ENCODE peak calls at places on chromosomes 11 and 22, in seven cellular contexts. F, S, U, O, I, R and G are unnamed samples. For H3K4me1, the result is how much of the 10 kb centered on the place peaks cover.

GRCh38 chr11:122333476-122333875 is 217.5 kb upstream of the BLID start:
- DNase-seq in R (no peak), I (no peak), F (no peak), S (no peak), U (no peak), O (no peak), G (no peak)

GRCh38 chr22:45344339-45344738 is 34.6 kb downstream of the FAM118A start:
- DNase-seq in R (no peak), S (no peak), O (peak), I (no peak), F (no peak), U (no peak), G (no peak)

GRCh38 chr11:88484873-88485621 is 147.5 kb upstream of the CTSC start:
- DNase-seq in I (no peak), O (peak), S (no peak), F (peak), R (peak), U (no peak), G (peak)

GRCh38 chr11:78791254-78791653 is 216.6 kb upstream of the NARS2 start:
- DNase-seq in S (no peak), F (no peak), U (no peak), O (no peak), R (no peak), I (no peak), G (no peak)

GRCh38 chr11:76456571-76456970 is 11.8 kb downstream of the EMSY start:
- DNase-seq in O (peak), R (no peak), U (no peak), S (no peak), F (no peak), I (no peak), G (no peak)

GRCh38 chr22:35045451-35045850 is 20.5 kb upstream of the ISX start:
- DNase-seq in F (no peak), O (no peak), U (no peak), S (no peak), R (no peak), I (no peak), G (no peak)

GRCh38 chr11:23112987-23113886 is 253.0 kb upstream of the CCDC179 start:
- DNase-seq in S (no peak), R (peak), I (no peak), F (peak), O (peak), U (no peak), G (peak)

GRCh38 chr11:39777035-39777434 is 1682.4 kb downstream of the LRRC4C start:
- DNase-seq in I (no peak), F (no peak), U (no peak), R (no peak), S (no peak), O (no peak), G (no peak)

GRCh38 chr22:16960220-16960883 is 47.7 kb downstream of the GAB4 start:
- DNase-seq in O (no peak), I (no peak), U (no peak), F (no peak), R (no peak), S (no peak), G (no peak)

GRCh38 chr11:128610765-128611617 is 23.6 kb upstream of the ETS1 start:
- DNase-seq in O (no peak), R (peak), I (no peak), F (no peak), S (no peak), U (no peak), G (no peak)

GRCh38 chr11:118646393-118646792 is 33.1 kb downstream of the TREH start:
- DNase-seq in U (no peak), R (no peak), F (no peak), I (no peak), O (no peak), S (no peak), G (no peak)

GRCh38 chr22:38735126-38735464 is 20.7 kb downstream of the SUN2 start:
- DNase-seq in R (no peak), O (no peak), U (no peak), S (no peak), I (no peak), F (no peak), G (no peak)

GRCh38 chr11:100866453-100866852 is 179.4 kb downstream of the ARHGAP42 start:
- DNase-seq in I (no peak), F (no peak), R (no peak), U (no peak), O (no peak), S (no peak), G (no peak)

GRCh38 chr11:11757871-11758270 is 83.9 kb upstream of the USP47 start:
- DNase-seq in O (peak), F (no peak), S (no peak), U (no peak), R (no peak), I (no peak), G (no peak)

GRCh38 chr22:47128216-47129215 is 366.1 kb downstream of the TBC1D22A start:
- DNase-seq in I (no peak), U (no peak), F (no peak), S (no peak), R (no peak), O (no peak), G (no peak)

GRCh38 chr11:59865031-59865430 is 1.3 kb downstream of the TCN1 start:
- DNase-seq in F (peak), I (no peak), S (no peak), R (no peak), O (no peak), U (no peak), G (no peak)

GRCh38 chr11:35798423-35798822 is 135.8 kb downstream of the TRIM44 start:
- DNase-seq in O (no peak), F (no peak), S (no peak), U (no peak), R (no peak), I (no peak), G (no peak)

GRCh38 chr22:49991167-49991566 is 21.4 kb downstream of the IL17REL start:
- DNase-seq in F (no peak), I (no peak), U (no peak), R (no peak), S (no peak), O (no peak), G (no peak)
- H3K4me1 ChIP-seq in F (under half), I (under half), U (under half), R (under half), S (under half), O (under half), G (under half)

DNA sequence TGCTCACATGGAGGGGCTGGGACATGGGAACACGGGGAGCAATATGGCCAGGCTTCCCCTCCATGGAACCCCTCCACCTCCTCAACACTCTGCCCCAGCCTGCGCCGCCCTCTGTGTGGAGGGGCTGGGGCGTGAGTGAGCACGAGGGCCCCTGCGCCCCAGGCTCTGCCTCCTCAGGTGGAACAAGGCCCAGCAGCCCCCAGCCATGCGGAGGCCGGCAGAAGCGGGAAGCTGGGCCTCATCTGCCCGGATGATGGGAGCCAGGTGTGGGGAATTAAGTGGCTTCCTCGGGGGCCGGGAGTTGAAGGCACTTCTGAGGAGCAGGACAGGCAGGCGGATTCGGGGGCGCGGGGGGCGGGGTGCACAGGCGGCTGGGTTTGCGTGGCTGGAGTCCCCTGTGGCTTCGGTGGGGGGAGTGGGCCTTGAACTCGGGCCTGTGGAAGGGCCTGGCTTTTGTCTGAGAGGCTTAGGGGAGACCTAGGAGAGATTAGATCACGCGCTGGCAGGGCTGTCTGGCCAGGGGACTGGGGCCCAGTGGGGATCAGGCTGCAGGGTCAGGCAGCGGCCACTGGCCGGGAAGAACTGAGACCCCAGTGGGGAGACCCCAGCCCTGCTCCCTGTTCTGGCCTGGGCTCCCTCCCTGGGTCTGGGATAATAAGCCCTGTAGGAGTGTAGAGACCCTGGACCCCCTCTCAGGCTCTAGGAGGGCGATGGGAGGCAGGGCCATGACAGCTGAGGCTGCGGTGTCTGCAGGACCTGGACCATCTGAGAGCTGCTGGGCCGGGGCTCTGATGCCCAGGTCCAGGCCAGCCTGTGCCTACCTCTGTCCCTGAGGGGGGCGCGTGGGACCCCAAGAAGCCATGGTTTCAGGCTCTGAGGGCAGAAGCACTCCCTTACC is 13.3 kb downstream of the PRR33 start:
- DNase-seq in U (peak), S (no peak), R (no peak), I (no peak), O (no peak), F (peak), G (no peak)
- H3K4me1 ChIP-seq in U (under half), S (under half), R (under half), I (under half), O (under half), F (under half), G (under half)

GRCh38 chr22:30250039-30250565 is 3.5 kb upstream of the LIF start:
- DNase-seq in I (no peak), F (no peak), O (no peak), R (no peak), S (no peak), U (no peak), G (no peak)
- H3K4me1 ChIP-seq in I (under half), F (under half), O (under half), R (under half), S (under half), U (under half), G (under half)

GRCh38 chr22:42271191-42271813 is 849 bp upstream of the TCF20 start:
- DNase-seq in S (no peak), F (no peak), O (no peak), R (no peak), I (no peak), U (no peak), G (no peak)

GRCh38 chr22:42270178-42270511 is 308 bp downstream of the TCF20 start:
- DNase-seq in U (no peak), R (no peak), O (no peak), F (peak), S (no peak), I (no peak), G (peak)

GRCh38 chr22:42272431-42273004 is 2.1 kb upstream of the TCF20 start:
- DNase-seq in U (no peak), F (no peak), O (no peak), I (no peak), R (no peak), S (no peak), G (peak)

GRCh38 chr22:42270512-42271190 is at the start of gene TCF20:
- DNase-seq in F (peak), I (peak), R (peak), S (peak), O (peak), U (peak), G (peak)

DNA sequence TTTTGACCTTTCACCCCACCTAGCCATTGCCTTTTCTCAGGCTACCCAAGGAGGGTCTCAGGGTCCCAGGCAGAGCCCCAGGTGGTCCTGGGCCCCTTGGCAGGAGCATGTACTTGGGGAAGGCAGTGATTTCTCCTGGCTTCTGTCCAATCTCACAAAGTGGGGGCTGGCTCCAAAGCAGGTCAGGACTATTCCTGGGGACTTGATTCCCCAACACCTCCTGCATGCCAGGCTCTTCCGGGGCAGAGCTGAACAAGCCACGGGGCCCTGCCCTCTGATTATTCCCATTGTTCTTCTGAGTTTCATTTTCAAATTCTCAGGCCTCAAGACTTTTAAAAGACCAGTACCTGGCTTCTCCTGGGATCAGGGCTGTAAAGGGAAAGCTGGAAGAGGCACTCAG is 1.5 kb upstream of the TCF20 start:
- DNase-seq in U (no peak), S (no peak), I (no peak), O (no peak), R (no peak), F (no peak), G (peak)
- H3K4me1 ChIP-seq in U (under half), S (under half), I (under half), O (under half), R (under half), F (under half), G (under half)

GRCh38 chr11:46901156-46901555 is 17.2 kb downstream of the LRP4 start:
- DNase-seq in I (no peak), F (no peak), R (no peak), O (no peak), S (no peak), U (no peak), G (no peak)
- H3K4me1 ChIP-seq in I (under half), F (under half), R (under half), O (under half), S (under half), U (under half), G (under half)

GRCh38 chr22:19639610-19640135 is 74.6 kb upstream of the SEPTIN5 start:
- DNase-seq in U (no peak), I (no peak), R (no peak), O (no peak), S (no peak), F (no peak), G (no peak)

GRCh38 chr22:19643448-19644313 is 70.6 kb upstream of the SEPTIN5 start:
- DNase-seq in F (no peak), U (no peak), R (no peak), O (no peak), S (no peak), I (no peak), G (no peak)

GRCh38 chr22:19641983-19642451 is 72.3 kb upstream of the SEPTIN5 start:
- DNase-seq in F (no peak), U (no peak), R (no peak), O (no peak), S (no peak), I (no peak), G (no peak)

GRCh38 chr22:19640306-19640705 is 74.0 kb upstream of the SEPTIN5 start:
- DNase-seq in U (no peak), R (no peak), F (no peak), I (no peak), S (no peak), O (no peak), G (no peak)

DNA sequence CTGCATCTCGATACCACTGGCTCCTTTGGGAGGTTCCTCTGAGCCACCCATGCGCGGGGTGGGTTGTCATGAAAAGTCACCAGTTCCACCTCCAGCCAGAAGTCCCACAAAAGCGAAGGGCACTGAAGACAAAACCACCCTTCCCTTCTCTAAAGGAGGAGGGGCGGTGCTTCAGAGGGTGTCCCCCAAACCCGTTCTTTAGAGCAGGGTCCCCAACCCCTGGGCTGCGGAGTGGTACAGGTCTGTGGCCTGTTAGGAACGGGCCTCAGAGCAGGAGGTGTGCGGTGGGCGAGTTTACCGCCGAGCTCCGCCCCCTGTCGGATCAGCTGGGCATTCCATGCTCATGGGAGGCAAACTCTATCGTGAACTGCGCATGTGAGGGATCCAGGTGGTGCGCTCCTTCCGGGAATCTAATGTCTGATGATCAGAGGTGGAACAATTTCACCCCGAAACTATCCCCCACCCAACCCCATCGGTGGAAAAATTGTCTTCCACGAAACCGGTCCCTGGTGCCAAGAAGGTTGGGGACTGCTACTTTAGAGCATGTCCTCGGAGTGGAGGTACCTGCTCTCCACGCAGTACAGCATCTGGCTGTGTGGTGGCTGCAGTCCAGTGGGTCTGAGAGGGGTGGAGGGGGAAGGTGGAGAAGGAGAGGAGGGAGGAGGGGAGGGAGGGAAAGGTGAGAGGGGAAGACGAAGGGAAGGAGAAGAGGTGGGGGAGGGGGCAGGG is 72.9 kb upstream of the SEPTIN5 start:
- DNase-seq in R (peak), F (peak), O (peak), U (no peak), I (no peak), S (no peak), G (peak)
- H3K4me1 ChIP-seq in R (under half), F (under half), O (under half), U (under half), I (under half), S (under half), G (under half)